ENCODE peak calls at places on chromosomes 5 and 9, in four cellular contexts. One of them, this sample, is unnamed.

GRCh38 chr9:31259824-31260223 is 1124.6 kb upstream of the ACO1 start:
- DNase-seq in A549: no peak
- DNase-seq in K562: no peak
- DNase-seq in SK-N-SH: no peak
- DNase-seq in this sample: no peak

GRCh38 chr9:70260606-70261005 is 1.8 kb downstream of the SMC5 start:
- DNase-seq in A549: no peak
- DNase-seq in K562: no peak
- DNase-seq in SK-N-SH: no peak
- DNase-seq in this sample: no peak

GRCh38 chr9:81030027-81030426 is 659.3 kb downstream of the TLE1 start:
- DNase-seq in A549: no peak
- DNase-seq in K562: no peak
- DNase-seq in SK-N-SH: no peak
- DNase-seq in this sample: no peak

GRCh38 chr9:136133191-136133958 is 14.7 kb upstream of the TMEM250 start:
- DNase-seq in A549: no peak
- DNase-seq in K562: peak; percentile 95
- DNase-seq in SK-N-SH: peak; percentile 93
- DNase-seq in this sample: no peak

GRCh38 chr5:157518963-157519362 is 56.6 kb downstream of the ADAM19 start:
- DNase-seq in A549: no peak
- DNase-seq in K562: no peak
- DNase-seq in SK-N-SH: no peak
- DNase-seq in this sample: no peak

GRCh38 chr5:9557696-9558095 is 11.8 kb upstream of the SEMA5A start:
- DNase-seq in A549: no peak
- DNase-seq in K562: no peak
- DNase-seq in SK-N-SH: no peak
- DNase-seq in this sample: peak; percentile 82

GRCh38 chr9:37026085-37026935 is 7.8 kb downstream of the PAX5 start:
- DNase-seq in A549: no peak
- DNase-seq in K562: no peak
- DNase-seq in SK-N-SH: peak; percentile 80
- DNase-seq in this sample: no peak

GRCh38 chr9:124414612-124415011 is 630 bp downstream of the PSMB7 start:
- DNase-seq in A549: no peak
- DNase-seq in K562: no peak
- DNase-seq in SK-N-SH: no peak
- DNase-seq in this sample: no peak

GRCh38 chr5:176697929-176698520 is 50.7 kb downstream of the TSPAN17 start:
- DNase-seq in A549: no peak
- DNase-seq in K562: no peak
- DNase-seq in SK-N-SH: no peak
- DNase-seq in this sample: no peak

GRCh38 chr5:68251386-68251785 is 35.8 kb downstream of the PIK3R1 start:
- DNase-seq in A549: no peak
- DNase-seq in K562: no peak
- DNase-seq in SK-N-SH: no peak
- DNase-seq in this sample: peak; percentile 31

GRCh38 chr5:81779125-81779934 is 28.4 kb upstream of the SSBP2 start:
- DNase-seq in A549: no peak
- DNase-seq in K562: no peak
- DNase-seq in SK-N-SH: peak; percentile 27
- DNase-seq in this sample: peak; percentile 26

GRCh38 chr5:11719888-11720481 is 184.3 kb downstream of the CTNND2 start:
- DNase-seq in A549: peak; percentile 51
- DNase-seq in K562: no peak
- DNase-seq in SK-N-SH: peak; percentile 12
- DNase-seq in this sample: no peak

GRCh38 chr5:73031839-73032238 is 76.0 kb downstream of the FCHO2 start:
- DNase-seq in A549: no peak
- DNase-seq in K562: no peak
- DNase-seq in SK-N-SH: peak; percentile 12
- DNase-seq in this sample: peak; percentile 91
- TF ChIP-seq RCOR1 in A549: no peak
- TF ChIP-seq RCOR1 in K562: no peak
- TF ChIP-seq RCOR1 in SK-N-SH: no peak
- TF ChIP-seq RCOR1 in this sample: no peak

GRCh38 chr5:103389846-103390245 is 131.3 kb downstream of the MACIR start:
- DNase-seq in A549: no peak
- DNase-seq in K562: no peak
- DNase-seq in SK-N-SH: no peak
- DNase-seq in this sample: no peak
- TF ChIP-seq RCOR1 in A549: no peak
- TF ChIP-seq RCOR1 in K562: no peak
- TF ChIP-seq RCOR1 in SK-N-SH: no peak
- TF ChIP-seq RCOR1 in this sample: no peak

DNA sequence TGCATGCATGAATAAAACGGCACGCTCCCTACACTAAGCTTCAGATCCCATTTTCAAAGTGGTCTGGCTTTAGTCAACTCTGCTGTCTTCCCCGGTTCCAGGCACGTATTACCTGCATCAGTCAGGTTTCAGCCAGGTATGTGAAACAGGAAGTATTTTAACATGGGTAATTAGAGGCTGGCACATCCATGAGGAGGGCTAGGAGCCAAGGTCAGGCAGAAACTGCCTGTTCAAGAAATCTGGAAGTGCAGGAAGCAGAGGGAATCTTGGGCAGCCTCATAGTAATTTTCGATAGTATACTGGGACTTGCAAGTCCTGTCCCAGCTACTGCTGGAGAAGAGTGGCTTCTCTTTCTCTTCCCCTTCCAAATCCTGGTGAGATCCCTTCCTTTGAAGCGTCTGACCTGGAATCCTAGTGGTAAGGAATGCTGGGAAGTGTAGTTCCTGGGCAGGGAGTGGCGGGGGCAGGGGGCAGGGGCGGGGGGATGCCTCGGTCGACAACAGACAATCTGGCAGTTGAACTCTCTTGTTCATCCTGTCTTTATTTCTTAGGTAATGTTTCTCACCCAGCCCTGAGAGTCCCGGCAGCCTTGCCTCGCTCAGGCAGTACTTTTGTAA is 403.1 kb downstream of the TLE4 start:
- DNase-seq in A549: no peak
- DNase-seq in K562: no peak
- DNase-seq in SK-N-SH: no peak
- DNase-seq in this sample: no peak
- TF ChIP-seq RCOR1 in A549: no peak
- TF ChIP-seq RCOR1 in K562: no peak
- TF ChIP-seq RCOR1 in SK-N-SH: no peak
- TF ChIP-seq RCOR1 in this sample: no peak

GRCh38 chr9:134433909-134434895 is 107.9 kb downstream of the RXRA start:
- DNase-seq in A549: no peak
- DNase-seq in K562: no peak
- DNase-seq in SK-N-SH: no peak
- DNase-seq in this sample: no peak
- TF ChIP-seq RCOR1 in A549: no peak
- TF ChIP-seq RCOR1 in K562: no peak
- TF ChIP-seq RCOR1 in SK-N-SH: no peak
- TF ChIP-seq RCOR1 in this sample: no peak

DNA sequence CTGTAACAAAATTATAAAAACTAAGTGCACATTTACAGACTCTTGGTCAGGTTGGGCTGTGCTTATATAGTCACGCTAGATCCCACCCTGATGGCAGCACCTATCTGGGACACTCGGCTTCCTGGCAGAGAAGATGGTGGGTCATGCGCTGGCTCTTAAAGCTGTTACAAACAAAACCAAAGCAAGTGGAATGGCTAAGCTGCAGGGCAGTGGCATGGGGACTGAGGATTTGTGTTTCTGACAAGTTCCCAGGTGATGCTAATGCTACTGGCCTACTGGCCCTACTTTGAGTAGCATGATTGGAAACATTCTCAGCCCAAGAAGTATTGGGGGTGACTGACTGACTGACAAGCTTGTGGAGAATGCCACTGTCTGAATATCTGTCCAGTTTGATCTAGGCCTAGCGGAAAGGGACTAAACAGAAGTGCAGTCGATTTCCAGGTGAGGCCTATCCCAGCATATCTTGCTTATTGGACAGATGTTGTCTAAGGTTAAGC is 8.3 kb downstream of the BTF3 start:
- DNase-seq in A549: no peak
- DNase-seq in K562: no peak
- DNase-seq in SK-N-SH: no peak
- DNase-seq in this sample: no peak
- TF ChIP-seq RCOR1 in A549: no peak
- TF ChIP-seq RCOR1 in K562: no peak
- TF ChIP-seq RCOR1 in SK-N-SH: no peak
- TF ChIP-seq RCOR1 in this sample: no peak

DNA sequence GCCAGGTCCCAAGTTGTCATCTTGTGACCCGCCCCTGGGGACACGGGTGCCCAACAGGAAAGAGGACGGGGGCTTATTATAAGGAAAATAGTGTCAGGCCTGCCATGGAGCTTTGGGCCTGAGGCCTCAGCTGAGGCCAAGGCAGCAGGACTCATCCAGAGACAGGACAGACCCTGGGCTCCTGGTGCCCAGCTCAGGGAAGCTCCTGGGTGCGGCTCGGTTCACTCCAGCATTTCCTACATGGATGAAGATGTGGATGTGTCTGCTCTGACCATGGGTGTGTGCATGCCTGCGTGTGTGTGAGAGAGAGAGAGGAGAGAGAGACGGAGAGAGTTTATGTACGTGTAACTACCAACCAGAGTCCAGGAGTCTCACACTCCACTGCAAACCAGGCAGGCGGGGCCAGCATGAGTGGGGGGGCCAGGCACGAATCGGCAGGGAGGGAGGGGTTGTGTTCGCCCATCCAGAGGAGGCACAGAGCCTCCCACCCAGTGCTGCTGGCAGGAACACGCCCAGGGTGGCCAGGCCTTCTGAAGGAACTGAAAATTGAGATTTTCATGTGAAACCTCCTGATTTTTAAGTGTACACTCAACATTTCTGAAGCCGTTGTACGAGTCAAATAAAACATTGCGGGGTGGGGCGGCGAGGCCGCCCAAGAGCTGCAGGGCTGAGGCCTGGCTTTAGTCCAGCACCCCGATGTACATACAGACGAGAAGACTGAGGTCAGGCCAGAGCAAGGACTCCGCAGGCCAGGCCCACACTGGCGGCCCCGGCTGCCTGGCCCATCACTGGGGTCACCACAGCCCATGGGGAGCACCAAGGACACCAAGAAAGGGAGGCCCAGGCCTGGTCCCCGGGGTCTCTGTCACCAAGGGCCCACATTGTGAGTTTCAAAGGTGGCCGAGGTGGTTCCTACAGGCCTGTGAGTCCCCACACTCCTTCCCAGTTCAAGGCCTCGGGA is 88.8 kb downstream of the ADAMTS2 start:
- DNase-seq in A549: no peak
- DNase-seq in K562: no peak
- DNase-seq in SK-N-SH: peak; percentile 20
- DNase-seq in this sample: no peak
- TF ChIP-seq RCOR1 in A549: no peak
- TF ChIP-seq RCOR1 in K562: no peak
- TF ChIP-seq RCOR1 in SK-N-SH: no peak
- TF ChIP-seq RCOR1 in this sample: no peak

DNA sequence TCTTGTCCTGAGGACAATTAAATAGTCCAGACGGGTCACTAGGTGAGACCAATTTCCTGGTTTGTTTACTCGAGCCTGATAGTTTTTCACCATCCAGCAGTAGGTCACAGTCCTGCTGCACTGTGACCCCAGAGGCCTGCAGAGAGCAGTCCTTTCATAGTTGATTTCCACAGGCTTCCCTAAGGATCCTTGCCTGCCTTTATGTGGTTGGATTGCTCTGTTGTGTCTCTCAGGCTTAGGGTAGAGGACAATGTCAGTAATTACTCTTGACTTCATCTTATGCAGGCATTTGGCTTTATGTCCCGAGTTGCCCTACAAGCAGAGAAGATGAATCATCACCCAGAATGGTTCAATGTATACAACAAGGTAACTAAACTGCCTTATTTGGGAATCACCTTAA is 9.0 kb upstream of the CATSPER3 start:
- DNase-seq in A549: no peak
- DNase-seq in K562: no peak
- DNase-seq in SK-N-SH: no peak
- DNase-seq in this sample: peak; percentile 26
- TF ChIP-seq RCOR1 in A549: no peak
- TF ChIP-seq RCOR1 in K562: no peak
- TF ChIP-seq RCOR1 in SK-N-SH: no peak
- TF ChIP-seq RCOR1 in this sample: no peak